ENCODE peak calls at places on chromosomes 6 and 20, in seven cellular contexts. One of them, this sample, is unnamed.

GRCh38 chr20:33267691-33268090 is 15.3 kb upstream of the BPIFB1 start:
- DNase-seq in naive thymus-derived CD4-positive, alpha-beta T cell: no peak
- DNase-seq in stomach: no peak
- DNase-seq in upper lobe of right lung: no peak
- DNase-seq in small intestine: no peak
- DNase-seq in GM12878: no peak
- DNase-seq in tibial nerve: no peak
- DNase-seq in this sample: no peak

GRCh38 chr6:167776906-167777645 is 49.6 kb upstream of the AFDN start:
- DNase-seq in naive thymus-derived CD4-positive, alpha-beta T cell: no peak
- DNase-seq in stomach: no peak
- DNase-seq in upper lobe of right lung: no peak
- DNase-seq in small intestine: no peak
- DNase-seq in GM12878: no peak
- DNase-seq in tibial nerve: no peak
- DNase-seq in this sample: no peak

GRCh38 chr6:163490826-163491577 is 76.5 kb downstream of the QKI start:
- DNase-seq in naive thymus-derived CD4-positive, alpha-beta T cell: no peak
- DNase-seq in stomach: peak; percentile 88
- DNase-seq in upper lobe of right lung: peak; percentile 64
- DNase-seq in small intestine: peak; percentile 1
- DNase-seq in GM12878: no peak
- DNase-seq in tibial nerve: peak; percentile 43
- DNase-seq in this sample: peak; percentile 7

GRCh38 chr6:4225207-4225872 is 90.0 kb upstream of the ECI2 start:
- DNase-seq in naive thymus-derived CD4-positive, alpha-beta T cell: no peak
- DNase-seq in stomach: no peak
- DNase-seq in upper lobe of right lung: no peak
- DNase-seq in small intestine: no peak
- DNase-seq in GM12878: no peak
- DNase-seq in tibial nerve: no peak
- DNase-seq in this sample: peak; percentile 71

GRCh38 chr6:167549187-167549586 is 224.3 kb downstream of the TTLL2 start:
- DNase-seq in naive thymus-derived CD4-positive, alpha-beta T cell: no peak
- DNase-seq in stomach: no peak
- DNase-seq in upper lobe of right lung: no peak
- DNase-seq in small intestine: no peak
- DNase-seq in GM12878: no peak
- DNase-seq in tibial nerve: no peak
- DNase-seq in this sample: no peak

GRCh38 chr6:125791151-125791819 is 525 bp downstream of the NCOA7 start:
- DNase-seq in naive thymus-derived CD4-positive, alpha-beta T cell: peak; percentile 64
- DNase-seq in stomach: peak; percentile 48
- DNase-seq in upper lobe of right lung: no peak
- DNase-seq in small intestine: peak; percentile 70
- DNase-seq in GM12878: no peak
- DNase-seq in tibial nerve: no peak
- DNase-seq in this sample: peak; percentile 44

GRCh38 chr20:17646901-17647301 is 35.1 kb downstream of the RRBP1 start:
- DNase-seq in naive thymus-derived CD4-positive, alpha-beta T cell: no peak
- DNase-seq in stomach: no peak
- DNase-seq in upper lobe of right lung: peak; percentile 39
- DNase-seq in small intestine: no peak
- DNase-seq in GM12878: no peak
- DNase-seq in tibial nerve: no peak
- DNase-seq in this sample: no peak

GRCh38 chr20:22775671-22776139 is 191.3 kb upstream of the FOXA2 start:
- DNase-seq in naive thymus-derived CD4-positive, alpha-beta T cell: no peak
- DNase-seq in stomach: no peak
- DNase-seq in upper lobe of right lung: no peak
- DNase-seq in small intestine: no peak
- DNase-seq in GM12878: no peak
- DNase-seq in tibial nerve: no peak
- DNase-seq in this sample: peak; percentile 64

GRCh38 chr6:136446579-136447182 is 103.5 kb downstream of the MAP7 start:
- DNase-seq in naive thymus-derived CD4-positive, alpha-beta T cell: no peak
- DNase-seq in stomach: no peak
- DNase-seq in upper lobe of right lung: no peak
- DNase-seq in small intestine: no peak
- DNase-seq in GM12878: no peak
- DNase-seq in tibial nerve: no peak
- DNase-seq in this sample: no peak

GRCh38 chr20:24987873-24988835 is 4.4 kb downstream of the APMAP start:
- DNase-seq in naive thymus-derived CD4-positive, alpha-beta T cell: no peak
- DNase-seq in stomach: peak; percentile 13
- DNase-seq in upper lobe of right lung: peak; percentile 23
- DNase-seq in small intestine: no peak
- DNase-seq in GM12878: no peak
- DNase-seq in tibial nerve: no peak
- DNase-seq in this sample: peak; percentile 14

GRCh38 chr6:55825402-55826051 is 49.9 kb downstream of the BMP5 start:
- DNase-seq in naive thymus-derived CD4-positive, alpha-beta T cell: no peak
- DNase-seq in stomach: no peak
- DNase-seq in upper lobe of right lung: no peak
- DNase-seq in small intestine: no peak
- DNase-seq in GM12878: no peak
- DNase-seq in tibial nerve: no peak
- DNase-seq in this sample: peak; percentile 32

GRCh38 chr20:43736588-43737091 is 9.8 kb upstream of the GTSF1L start:
- DNase-seq in naive thymus-derived CD4-positive, alpha-beta T cell: no peak
- DNase-seq in stomach: no peak
- DNase-seq in upper lobe of right lung: no peak
- DNase-seq in small intestine: no peak
- DNase-seq in GM12878: peak; percentile 79
- DNase-seq in tibial nerve: no peak
- DNase-seq in this sample: no peak

GRCh38 chr6:52929321-52930164 is 20.0 kb upstream of the GSTA3 start:
- DNase-seq in naive thymus-derived CD4-positive, alpha-beta T cell: no peak
- DNase-seq in stomach: peak; percentile 66
- DNase-seq in upper lobe of right lung: peak; percentile 67
- DNase-seq in small intestine: peak; percentile 79
- DNase-seq in GM12878: no peak
- DNase-seq in tibial nerve: no peak
- DNase-seq in this sample: no peak

GRCh38 chr20:40654876-40655275 is 34.2 kb downstream of the MAFB start:
- DNase-seq in naive thymus-derived CD4-positive, alpha-beta T cell: no peak
- DNase-seq in stomach: no peak
- DNase-seq in upper lobe of right lung: no peak
- DNase-seq in small intestine: no peak
- DNase-seq in GM12878: no peak
- DNase-seq in tibial nerve: peak; percentile 21
- DNase-seq in this sample: no peak

GRCh38 chr6:39962831-39963230 is 28.6 kb upstream of the MOCS1 start:
- DNase-seq in naive thymus-derived CD4-positive, alpha-beta T cell: no peak
- DNase-seq in stomach: no peak
- DNase-seq in upper lobe of right lung: no peak
- DNase-seq in small intestine: no peak
- DNase-seq in GM12878: no peak
- DNase-seq in tibial nerve: no peak
- DNase-seq in this sample: no peak

GRCh38 chr20:44081476-44081875 is 105.5 kb downstream of the JPH2 start:
- DNase-seq in naive thymus-derived CD4-positive, alpha-beta T cell: no peak
- DNase-seq in stomach: no peak
- DNase-seq in upper lobe of right lung: no peak
- DNase-seq in small intestine: no peak
- DNase-seq in GM12878: no peak
- DNase-seq in tibial nerve: no peak
- DNase-seq in this sample: no peak

GRCh38 chr20:33419140-33419974 is 18.0 kb upstream of the CDK5RAP1 start:
- DNase-seq in naive thymus-derived CD4-positive, alpha-beta T cell: no peak
- DNase-seq in stomach: no peak
- DNase-seq in upper lobe of right lung: no peak
- DNase-seq in small intestine: no peak
- DNase-seq in GM12878: no peak
- DNase-seq in tibial nerve: no peak
- DNase-seq in this sample: no peak

GRCh38 chr20:55255016-55255415 is 750.3 kb downstream of the CBLN4 start:
- DNase-seq in naive thymus-derived CD4-positive, alpha-beta T cell: no peak
- DNase-seq in stomach: no peak
- DNase-seq in upper lobe of right lung: no peak
- DNase-seq in small intestine: no peak
- DNase-seq in GM12878: no peak
- DNase-seq in tibial nerve: no peak
- DNase-seq in this sample: no peak

GRCh38 chr20:63969851-63970713 is at the start of gene ZNF512B:
- DNase-seq in naive thymus-derived CD4-positive, alpha-beta T cell: peak; percentile 48
- DNase-seq in stomach: peak; percentile 73
- DNase-seq in upper lobe of right lung: peak; percentile 86
- DNase-seq in small intestine: no peak
- DNase-seq in GM12878: no peak
- DNase-seq in tibial nerve: no peak
- DNase-seq in this sample: peak; percentile 95

GRCh38 chr6:111253999-111254778 is 166.9 kb downstream of the SLC16A10 start:
- DNase-seq in naive thymus-derived CD4-positive, alpha-beta T cell: no peak
- DNase-seq in stomach: no peak
- DNase-seq in upper lobe of right lung: no peak
- DNase-seq in small intestine: no peak
- DNase-seq in GM12878: no peak
- DNase-seq in tibial nerve: no peak
- DNase-seq in this sample: no peak

GRCh38 chr6:111258615-111259088 is 171.3 kb downstream of the SLC16A10 start:
- DNase-seq in naive thymus-derived CD4-positive, alpha-beta T cell: no peak
- DNase-seq in stomach: no peak
- DNase-seq in upper lobe of right lung: no peak
- DNase-seq in small intestine: no peak
- DNase-seq in GM12878: no peak
- DNase-seq in tibial nerve: no peak
- DNase-seq in this sample: no peak

GRCh38 chr6:111256646-111257045 is 169.3 kb downstream of the SLC16A10 start:
- DNase-seq in naive thymus-derived CD4-positive, alpha-beta T cell: no peak
- DNase-seq in stomach: no peak
- DNase-seq in upper lobe of right lung: no peak
- DNase-seq in small intestine: no peak
- DNase-seq in GM12878: no peak
- DNase-seq in tibial nerve: no peak
- DNase-seq in this sample: no peak

GRCh38 chr6:111252451-111252850 is 165.1 kb downstream of the SLC16A10 start:
- DNase-seq in naive thymus-derived CD4-positive, alpha-beta T cell: no peak
- DNase-seq in stomach: no peak
- DNase-seq in upper lobe of right lung: no peak
- DNase-seq in small intestine: no peak
- DNase-seq in GM12878: no peak
- DNase-seq in tibial nerve: no peak
- DNase-seq in this sample: no peak

DNA sequence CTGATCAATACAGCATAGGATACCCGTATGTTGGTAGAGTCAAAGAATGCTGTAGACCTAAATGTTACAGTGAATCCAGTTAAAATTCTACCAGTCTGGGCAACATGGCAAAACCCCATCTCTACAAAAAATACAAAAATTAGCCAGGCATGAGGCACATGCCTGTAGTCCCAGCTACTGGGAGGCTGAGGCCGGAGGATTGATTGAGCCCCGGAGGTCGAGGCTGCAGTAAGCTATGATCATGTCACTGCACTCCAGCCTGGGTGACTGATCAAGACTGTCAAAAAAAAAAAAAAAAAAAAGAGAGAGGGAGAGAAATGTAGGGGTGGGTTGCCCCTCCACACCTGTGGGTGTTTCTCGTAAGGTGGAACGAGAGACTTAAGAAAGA is 167.5 kb downstream of the SLC16A10 start:
- DNase-seq in naive thymus-derived CD4-positive, alpha-beta T cell: no peak
- DNase-seq in stomach: no peak
- DNase-seq in upper lobe of right lung: no peak
- DNase-seq in small intestine: no peak
- DNase-seq in GM12878: no peak
- DNase-seq in tibial nerve: no peak
- DNase-seq in this sample: no peak
- H3K36me3 ChIP-seq in naive thymus-derived CD4-positive, alpha-beta T cell: no peaks in the 10 kb centered on the region
- H3K36me3 ChIP-seq in stomach: no peaks in the 10 kb centered on the region
- H3K36me3 ChIP-seq in upper lobe of right lung: no peaks in the 10 kb centered on the region
- H3K36me3 ChIP-seq in small intestine: no peaks in the 10 kb centered on the region
- H3K36me3 ChIP-seq in GM12878: no peaks in the 10 kb centered on the region
- H3K36me3 ChIP-seq in tibial nerve: no peaks in the 10 kb centered on the region
- H3K36me3 ChIP-seq in this sample: no peaks in the 10 kb centered on the region

DNA sequence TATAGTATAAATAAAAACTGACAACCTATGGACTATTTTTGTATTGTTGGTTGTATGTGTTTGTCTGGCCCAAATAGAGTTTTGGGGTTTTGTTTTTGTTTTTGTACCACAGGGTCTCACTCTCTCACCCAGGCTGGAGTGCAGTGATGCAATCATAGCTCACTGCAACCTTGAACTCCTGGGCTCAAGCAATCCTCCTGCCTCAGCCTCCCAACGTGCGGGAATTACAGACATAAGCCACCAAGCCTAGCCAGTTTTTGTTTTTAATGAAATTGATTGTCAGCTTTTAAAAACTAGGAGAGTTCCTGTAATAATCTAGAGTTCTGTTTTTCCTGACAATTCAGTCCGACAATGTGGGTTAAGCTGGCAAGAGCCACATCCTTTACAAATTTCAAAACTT is 98.7 kb downstream of the ZMYND8 start:
- DNase-seq in naive thymus-derived CD4-positive, alpha-beta T cell: no peak
- DNase-seq in stomach: no peak
- DNase-seq in upper lobe of right lung: no peak
- DNase-seq in small intestine: no peak
- DNase-seq in GM12878: no peak
- DNase-seq in tibial nerve: no peak
- DNase-seq in this sample: no peak
- H3K36me3 ChIP-seq in naive thymus-derived CD4-positive, alpha-beta T cell: peaks cover 23% of the 10 kb centered on the region
- H3K36me3 ChIP-seq in stomach: peaks cover 71% of the 10 kb centered on the region
- H3K36me3 ChIP-seq in upper lobe of right lung: peaks cover 39% of the 10 kb centered on the region
- H3K36me3 ChIP-seq in small intestine: peaks cover 11% of the 10 kb centered on the region
- H3K36me3 ChIP-seq in GM12878: peaks cover 14% of the 10 kb centered on the region
- H3K36me3 ChIP-seq in tibial nerve: no peaks in the 10 kb centered on the region
- H3K36me3 ChIP-seq in this sample: peaks cover 17% of the 10 kb centered on the region

DNA sequence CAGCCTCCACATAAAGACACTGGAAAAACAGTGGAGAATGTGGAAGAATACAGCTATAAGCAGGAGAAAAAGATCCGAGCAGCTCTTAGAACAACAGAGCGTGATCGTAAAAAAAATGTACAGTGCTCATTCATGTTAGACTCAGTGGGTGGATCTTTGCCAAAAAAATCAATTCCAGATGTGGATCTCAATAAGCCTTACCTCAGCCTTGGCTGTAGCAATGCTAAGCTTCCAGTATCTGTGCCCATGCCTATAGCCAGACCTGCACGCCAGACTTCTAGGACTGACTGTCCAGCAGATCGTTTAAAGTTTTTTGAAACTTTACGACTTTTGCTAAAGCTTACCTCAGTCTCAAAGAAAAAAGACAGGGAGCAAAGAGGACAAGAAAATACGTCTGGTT is 57.1 kb downstream of the MAP3K4 start:
- DNase-seq in naive thymus-derived CD4-positive, alpha-beta T cell: no peak
- DNase-seq in stomach: no peak
- DNase-seq in upper lobe of right lung: no peak
- DNase-seq in small intestine: no peak
- DNase-seq in GM12878: no peak
- DNase-seq in tibial nerve: no peak
- DNase-seq in this sample: no peak
- H3K36me3 ChIP-seq in naive thymus-derived CD4-positive, alpha-beta T cell: no peaks in the 10 kb centered on the region
- H3K36me3 ChIP-seq in stomach: peaks cover 26% of the 10 kb centered on the region
- H3K36me3 ChIP-seq in upper lobe of right lung: peaks cover 9% of the 10 kb centered on the region
- H3K36me3 ChIP-seq in small intestine: peaks cover 1% of the 10 kb centered on the region
- H3K36me3 ChIP-seq in GM12878: peaks cover 2% of the 10 kb centered on the region
- H3K36me3 ChIP-seq in tibial nerve: no peaks in the 10 kb centered on the region
- H3K36me3 ChIP-seq in this sample: no peaks in the 10 kb centered on the region

DNA sequence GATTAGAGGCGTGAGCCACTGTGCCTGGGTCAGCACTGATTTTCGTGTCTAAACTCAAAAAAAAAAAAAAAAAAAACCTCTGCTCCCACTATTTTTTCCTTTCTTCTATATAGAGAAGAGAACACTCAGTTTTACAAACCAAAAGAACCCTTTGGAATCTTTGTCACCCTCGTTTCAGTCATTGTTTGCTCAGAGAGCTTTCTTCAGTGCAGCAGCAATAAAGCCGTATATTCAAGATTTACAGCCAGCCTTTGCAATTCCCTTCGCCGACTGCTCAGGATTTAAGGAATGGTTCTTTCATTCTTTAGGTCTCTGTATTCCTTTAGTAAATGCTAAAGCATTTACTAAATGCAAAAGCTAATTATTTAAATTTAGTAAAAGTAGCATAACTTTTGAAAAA is 20.1 kb downstream of the RIOK1 start:
- DNase-seq in naive thymus-derived CD4-positive, alpha-beta T cell: no peak
- DNase-seq in stomach: no peak
- DNase-seq in upper lobe of right lung: no peak
- DNase-seq in small intestine: no peak
- DNase-seq in GM12878: no peak
- DNase-seq in tibial nerve: no peak
- DNase-seq in this sample: no peak
- H3K36me3 ChIP-seq in naive thymus-derived CD4-positive, alpha-beta T cell: peaks cover 12% of the 10 kb centered on the region
- H3K36me3 ChIP-seq in stomach: peaks cover 99% of the 10 kb centered on the region
- H3K36me3 ChIP-seq in upper lobe of right lung: peaks cover 89% of the 10 kb centered on the region
- H3K36me3 ChIP-seq in small intestine: peaks cover 20% of the 10 kb centered on the region
- H3K36me3 ChIP-seq in GM12878: peaks cover 7% of the 10 kb centered on the region
- H3K36me3 ChIP-seq in tibial nerve: no peaks in the 10 kb centered on the region
- H3K36me3 ChIP-seq in this sample: peaks cover 2% of the 10 kb centered on the region

This sample was measured in Caco-2.